ENCODE peak calls at places on chromosomes 13 and 19, in nine cellular contexts. B is upper lobe of right lung; F is naive thymus-derived CD4-positive, alpha-beta T cell; V is gastrocnemius medialis; L is GM03348; J is iris pigment epithelial cell; X is effector CD4-positive, alpha-beta T cell; Z is ecto neural progenitor cell; M is PC-3. S is an unnamed sample.

GRCh38 chr13:100673376-100673830 is 1.2 kb downstream of the TMTC4 start:
- DNase-seq in M (no peak), B (no peak), J (no peak), F (no peak), Z (peak; percentile 70), L (no peak), X (no peak), V (no peak), S (no peak)

GRCh38 chr13:110676511-110677204 is 29.3 kb downstream of the CARS2 start:
- DNase-seq in B (no peak), V (no peak), X (no peak), L (no peak), M (no peak), J (no peak), Z (no peak), F (no peak), S (no peak)

GRCh38 chr13:113742000-113742441 is 17.0 kb upstream of the TMEM255B start:
- DNase-seq in V (no peak), B (peak; percentile 74), L (peak; percentile 81), J (peak; percentile 52), Z (peak; percentile 58), X (no peak), F (no peak), M (peak; percentile 67), S (no peak)

GRCh38 chr19:29969891-29970290 is 27.9 kb downstream of the URI1 start:
- DNase-seq in X (no peak), F (no peak), V (no peak), J (no peak), L (no peak), Z (no peak), B (no peak), M (no peak), S (no peak)

GRCh38 chr13:74771964-74772363 is 637.8 kb upstream of the KLF12 start:
- DNase-seq in B (no peak), X (no peak), V (no peak), F (no peak), M (peak; percentile 78), Z (no peak), J (peak; percentile 88), L (peak; percentile 66), S (no peak)

GRCh38 chr13:100694722-100695644 is 20.4 kb upstream of the TMTC4 start:
- DNase-seq in F (no peak), V (no peak), M (peak; percentile 58), Z (peak; percentile 72), J (peak; percentile 67), L (peak; percentile 61), X (no peak), B (no peak), S (no peak)

GRCh38 chr19:2084993-2085720 is 11.0 kb downstream of the MOB3A start:
- DNase-seq in B (peak; percentile 88), Z (no peak), M (peak; percentile 59), V (peak; percentile 65), J (peak; percentile 42), L (no peak), F (peak; percentile 95), X (peak; percentile 90), S (peak; percentile 87)

GRCh38 chr19:9323557-9323918 is 441 bp upstream of the ZNF559 start:
- DNase-seq in Z (no peak), L (peak; percentile 52), M (peak; percentile 50), V (peak; percentile 46), J (peak; percentile 92), F (no peak), X (no peak), B (peak; percentile 71), S (peak; percentile 7)

GRCh38 chr19:33332248-33332647 is 29.9 kb upstream of the CEBPA start:
- DNase-seq in M (no peak), Z (no peak), L (no peak), B (no peak), V (no peak), X (no peak), F (no peak), J (no peak), S (no peak)

GRCh38 chr19:16191216-16191908 is 6.2 kb downstream of the FAM32A start:
- DNase-seq in V (no peak), J (no peak), X (no peak), L (no peak), B (no peak), Z (no peak), M (peak; percentile 53), F (no peak), S (no peak)

GRCh38 chr19:40610396-40611064 is 9.4 kb downstream of the LTBP4 start:
- DNase-seq in B (peak; percentile 87), M (no peak), V (peak; percentile 70), X (peak; percentile 57), F (peak; percentile 72), J (no peak), Z (no peak), L (no peak), S (peak; percentile 76)

GRCh38 chr19:38433268-38433733 is at the start of gene RYR1:
- DNase-seq in V (peak; percentile 96), Z (peak; percentile 92), F (no peak), M (no peak), B (peak; percentile 79), X (no peak), J (peak; percentile 33), L (peak; percentile 79), S (peak; percentile 23)

GRCh38 chr13:59269476-59269875 is 894.3 kb downstream of the DIAPH3 start:
- DNase-seq in X (no peak), L (no peak), B (no peak), F (no peak), V (no peak), J (peak; percentile 87), M (no peak), Z (no peak), S (no peak)

GRCh38 chr13:44093607-44094583 is 214.2 kb downstream of the LACC1 start:
- DNase-seq in B (no peak), F (no peak), Z (no peak), M (no peak), X (no peak), L (no peak), V (no peak), J (peak; percentile 17), S (no peak)

GRCh38 chr19:36489920-36490415 is 607 bp upstream of the ZNF566 start:
- DNase-seq in X (peak; percentile 59), V (no peak), B (no peak), F (peak; percentile 68), Z (no peak), M (peak; percentile 82), L (peak; percentile 93), J (peak; percentile 95), S (peak; percentile 55)

GRCh38 chr13:43786766-43787517 is at the start of gene ENOX1:
- DNase-seq in L (peak; percentile 88), J (peak; percentile 80), V (peak; percentile 39), M (peak; percentile 47), X (no peak), Z (peak; percentile 79), B (peak; percentile 69), F (no peak), S (peak; percentile 12)

GRCh38 chr13:44819245-44819644 is 170.0 kb downstream of the NUFIP1 start:
- DNase-seq in M (peak; percentile 84), Z (no peak), X (no peak), F (no peak), V (no peak), L (no peak), B (no peak), J (peak; percentile 96), S (no peak)

GRCh38 chr13:29954082-29955043 is 103.9 kb upstream of the UBL3 start:
- DNase-seq in X (peak; percentile 38), M (no peak), Z (no peak), B (no peak), F (peak; percentile 61), V (no peak), L (no peak), J (no peak), S (peak; percentile 20)

GRCh38 chr19:23774156-23774971 is 15.7 kb upstream of the ZNF681 start:
- DNase-seq in M (no peak), L (no peak), J (peak; percentile 64), Z (no peak), V (no peak), X (no peak), F (no peak), B (no peak), S (no peak)

GRCh38 chr13:75908137-75908536 is 272.0 kb downstream of the LMO7 start:
- DNase-seq in V (peak; percentile 23), F (no peak), Z (no peak), J (peak; percentile 28), X (no peak), L (peak; percentile 5), M (no peak), B (no peak), S (no peak)

GRCh38 chr13:66859934-66860867 is 369.9 kb downstream of the PCDH9 start:
- DNase-seq in X (no peak), J (no peak), M (no peak), L (no peak), V (no peak), F (no peak), B (no peak), Z (no peak), S (no peak)

GRCh38 chr13:98503175-98504028 is 73.5 kb downstream of the STK24 start:
- DNase-seq in L (no peak), J (no peak), X (no peak), Z (peak; percentile 14), V (no peak), F (no peak), M (no peak), B (peak; percentile 33), S (no peak)

GRCh38 chr13:107289540-107289939 is 721.6 kb upstream of the ARGLU1 start:
- DNase-seq in X (no peak), Z (no peak), F (no peak), J (no peak), L (no peak), V (no peak), M (no peak), B (no peak), S (no peak)

GRCh38 chr13:107881362-107881761 is 334.0 kb downstream of the LIG4 start:
- DNase-seq in M (peak; percentile 89), X (no peak), V (no peak), L (no peak), Z (no peak), J (peak; percentile 82), F (no peak), B (no peak), S (no peak)

GRCh38 chr19:33766623-33767022 is 30.0 kb upstream of the KCTD15 start:
- DNase-seq in Z (no peak), F (no peak), L (no peak), J (no peak), X (no peak), M (no peak), B (no peak), V (no peak), S (no peak)

GRCh38 chr19:47444388-47444821 is 25.1 kb upstream of the MEIS3 start:
- DNase-seq in V (no peak), J (no peak), X (peak; percentile 33), B (no peak), M (no peak), F (peak; percentile 23), Z (peak; percentile 82), L (no peak), S (peak; percentile 27)

GRCh38 chr19:5903502-5904301 is at the start of gene NDUFA11:
- DNase-seq in V (peak; percentile 99), M (peak; percentile 96), X (peak; percentile 98), J (peak; percentile 95), F (peak; percentile 96), B (peak; percentile 99), L (peak; percentile 95), Z (peak; percentile 98), S (peak; percentile 95)

GRCh38 chr13:113825851-113826250 is 38.0 kb downstream of the GAS6 start:
- DNase-seq in M (no peak), F (no peak), L (no peak), X (no peak), Z (no peak), J (no peak), B (no peak), V (no peak), S (no peak)

S was measured in T-helper 1 cell.